ENCODE peak calls at places on chromosomes 13 and 19, in four cellular contexts. O is CD4-positive, alpha-beta T cell; L is lung; F is CD8-positive, alpha-beta T cell. H is an unnamed sample.

GRCh38 chr13:49443327-49443688 is 556 bp downstream of the CAB39L start:
- DNase-seq in L (peak; percentile 29), O (no peak), F (no peak), H (no peak)

GRCh38 chr19:41700381-41701195 is 7.8 kb upstream of the CEACAM5 start:
- DNase-seq in O (no peak), F (no peak), L (no peak), H (no peak)

GRCh38 chr13:24605923-24606372 is 74.3 kb upstream of the ATP12A start:
- DNase-seq in F (peak; percentile 71), O (no peak), L (no peak), H (no peak)

GRCh38 chr19:35166100-35167063 is 11.8 kb downstream of the FXYD5 start:
- DNase-seq in L (no peak), F (no peak), O (no peak), H (no peak)

GRCh38 chr19:33418461-33418860 is 45.0 kb downstream of the CEBPG start:
- DNase-seq in L (no peak), F (no peak), O (no peak), H (no peak)

GRCh38 chr19:52689804-52690394 is 44.9 kb downstream of the ZNF611 start:
- DNase-seq in L (peak; percentile 51), O (peak; percentile 24), F (peak; percentile 59), H (peak; percentile 21)

GRCh38 chr13:44759222-44759721 is 183.1 kb upstream of the TSC22D1 start:
- DNase-seq in L (no peak), F (no peak), O (no peak), H (no peak)

GRCh38 chr19:52237771-52238400 is 31.5 kb upstream of the ZNF766 start:
- DNase-seq in F (peak; percentile 75), O (peak; percentile 54), L (peak; percentile 45), H (peak; percentile 42)

GRCh38 chr19:35944553-35944952 is 8.4 kb downstream of the LRFN3 start:
- DNase-seq in F (no peak), O (no peak), L (no peak), H (no peak)

GRCh38 chr19:29645911-29646310 is 19.4 kb upstream of the PLEKHF1 start:
- DNase-seq in O (no peak), F (no peak), L (no peak), H (peak; percentile 68)

GRCh38 chr19:10363789-10364281 is 16.5 kb downstream of the TYK2 start:
- DNase-seq in F (no peak), O (no peak), L (no peak), H (no peak)

GRCh38 chr19:41882568-41883462 is at the start of gene ARHGEF1:
- DNase-seq in O (peak; percentile 67), F (peak; percentile 85), L (peak; percentile 71), H (peak; percentile 15)

GRCh38 chr13:19862511-19863313 is 737 bp downstream of the ZMYM5 start:
- DNase-seq in F (peak; percentile 69), L (peak; percentile 35), O (peak; percentile 38), H (peak; percentile 7)

GRCh38 chr13:29909975-29910674 is 59.7 kb upstream of the UBL3 start:
- DNase-seq in L (no peak), F (no peak), O (no peak), H (peak; percentile 85)

GRCh38 chr13:110714798-110715394 is 1.4 kb downstream of the ING1 start:
- DNase-seq in F (no peak), O (peak; percentile 46), L (peak; percentile 61), H (no peak)

GRCh38 chr13:39900106-39900750 is 244.8 kb downstream of the COG6 start:
- DNase-seq in F (no peak), O (no peak), L (no peak), H (no peak)

GRCh38 chr19:33448159-33448516 is 73.5 kb downstream of the PEPD start:
- DNase-seq in L (no peak), F (no peak), O (no peak), H (no peak)

GRCh38 chr19:1847684-1848398 is 442 bp downstream of the REXO1 start:
- DNase-seq in L (no peak), O (no peak), F (no peak), H (peak; percentile 34)

GRCh38 chr13:95201814-95202521 is 99.3 kb downstream of the ABCC4 start:
- DNase-seq in L (no peak), F (no peak), O (no peak), H (no peak)

GRCh38 chr13:29688193-29688592 is 92.7 kb upstream of the SLC7A1 start:
- DNase-seq in O (no peak), L (no peak), F (no peak), H (no peak)

GRCh38 chr19:28943651-28944050 is 269.3 kb downstream of the UQCRFS1 start:
- DNase-seq in L (no peak), F (no peak), O (no peak), H (no peak)

GRCh38 chr19:2636897-2637683 is 65.4 kb downstream of the GNG7 start:
- DNase-seq in L (peak; percentile 74), F (peak; percentile 84), O (peak; percentile 76), H (no peak)

GRCh38 chr19:18021121-18021755 is 13.3 kb downstream of the ARRDC2 start:
- DNase-seq in L (peak; percentile 76), F (peak; percentile 79), O (peak; percentile 73), H (peak; percentile 42)

GRCh38 chr13:73365681-73366080 is 306.9 kb downstream of the KLF5 start:
- DNase-seq in O (no peak), L (no peak), F (no peak), H (peak; percentile 84)

GRCh38 chr19:9362905-9363304 is at the start of gene ZNF177:
- DNase-seq in O (no peak), F (no peak), L (no peak), H (no peak)

GRCh38 chr19:12774588-12775555 is at the start of gene HOOK2:
- DNase-seq in F (no peak), O (peak; percentile 38), L (peak; percentile 96), H (peak; percentile 92)

GRCh38 chr19:38565686-38566105 is 52.1 kb downstream of the MAP4K1 start:
- DNase-seq in L (no peak), O (no peak), F (no peak), H (no peak)

GRCh38 chr19:10290876-10291553 is 1.3 kb downstream of the ICAM5 start:
- DNase-seq in L (peak; percentile 83), F (peak; percentile 65), O (peak; percentile 35), H (no peak)

DNA sequence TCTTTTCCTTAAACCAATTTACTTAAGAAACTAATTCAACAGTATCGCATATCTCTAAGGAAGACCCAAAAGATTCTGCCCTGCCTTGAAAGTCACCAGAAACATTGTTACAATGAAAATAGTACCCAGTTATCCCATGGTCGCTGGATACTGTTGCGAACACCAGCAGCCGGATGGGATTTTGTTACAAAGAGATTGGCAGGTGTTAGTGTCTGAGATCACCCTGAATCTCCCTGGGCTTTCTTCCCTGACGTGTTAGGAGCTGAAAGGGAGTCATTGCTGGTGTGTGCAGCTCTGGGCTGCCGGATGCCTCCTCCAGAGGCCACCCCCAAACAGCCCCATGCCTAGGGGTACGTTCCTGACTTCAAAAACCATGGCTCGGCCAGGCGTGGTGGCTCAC is 38.2 kb downstream of the PTPRS start:
- DNase-seq in L (no peak), F (no peak), O (no peak), H (no peak)
- H3K27me3 ChIP-seq in L (no peaks in the 10 kb centered on the region), F (no peaks in the 10 kb centered on the region), O (no peaks in the 10 kb centered on the region), H (peaks cover 4% of the 10 kb centered on the region)

GRCh38 chr19:7925171-7925837 is 631 bp downstream of the CTXN1 start:
- DNase-seq in O (peak; percentile 74), L (peak; percentile 62), F (peak; percentile 84), H (no peak)

GRCh38 chr19:7924651-7925170 is 1.2 kb downstream of the CTXN1 start:
- DNase-seq in L (no peak), F (no peak), O (no peak), H (no peak)

GRCh38 chr19:7927605-7928333 is 1.8 kb upstream of the CTXN1 start:
- DNase-seq in L (no peak), O (no peak), F (no peak), H (no peak)

GRCh38 chr19:7926727-7927604 is 1.0 kb upstream of the CTXN1 start:
- DNase-seq in O (no peak), L (no peak), F (no peak), H (no peak)

DNA sequence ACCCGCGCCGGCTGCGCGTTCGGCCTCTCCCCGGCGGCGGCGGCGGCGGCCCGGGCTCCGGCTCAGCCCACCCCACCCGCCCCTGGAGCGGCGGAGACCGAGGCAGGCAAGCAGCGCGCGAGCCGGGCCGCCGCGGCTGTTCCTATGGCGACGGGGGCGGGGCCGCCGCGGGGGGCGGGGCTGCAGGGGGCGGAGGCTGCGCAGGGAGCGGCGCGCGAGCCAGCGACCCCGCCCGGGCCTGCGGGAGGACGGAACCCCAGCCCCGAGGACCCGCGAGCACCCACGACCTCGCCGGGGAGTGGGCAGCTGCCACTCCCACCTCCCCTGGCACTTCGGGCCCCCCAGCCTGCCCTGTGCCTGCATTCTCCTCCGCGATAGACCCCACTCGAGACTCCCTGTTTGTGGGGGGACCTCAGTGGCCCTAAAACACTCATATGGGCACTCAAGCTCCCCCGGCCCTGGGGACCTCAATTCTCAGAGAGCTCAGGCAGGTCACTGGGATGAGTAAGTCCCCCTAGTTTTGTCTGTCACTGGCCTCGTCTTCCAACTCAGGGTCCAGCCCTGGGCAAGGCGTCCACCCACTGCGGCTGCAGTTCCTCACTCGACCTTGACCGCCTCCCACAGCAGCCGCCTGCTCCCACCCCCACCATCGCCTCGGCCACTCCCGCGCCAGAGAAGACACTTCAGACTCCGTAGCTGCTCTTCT is at the start of gene CTXN1:
- DNase-seq in F (peak; percentile 83), O (peak; percentile 74), L (peak; percentile 66), H (no peak)
- TF ChIP-seq CTCF in F (no peak), O (no peak), L (no peak), H (no peak)

GRCh38 chr19:13873776-13874515 is 3.0 kb upstream of the NANOS3 start:
- DNase-seq in O (no peak), F (no peak), L (no peak), H (no peak)

GRCh38 chr19:13872695-13873389 is 4.1 kb upstream of the NANOS3 start:
- DNase-seq in O (no peak), L (no peak), F (no peak), H (no peak)

GRCh38 chr19:13875824-13876223 is 1.1 kb upstream of the NANOS3 start:
- DNase-seq in F (no peak), O (no peak), L (no peak), H (no peak)

GRCh38 chr19:13869324-13869723 is 7.6 kb upstream of the NANOS3 start:
- DNase-seq in F (no peak), L (no peak), O (no peak), H (no peak)

GRCh38 chr19:13872339-13872694 is 4.6 kb upstream of the NANOS3 start:
- DNase-seq in O (no peak), F (no peak), L (no peak), H (no peak)
- H3K27me3 ChIP-seq in O (peaks cover 3% of the 10 kb centered on the region), F (no peaks in the 10 kb centered on the region), L (no peaks in the 10 kb centered on the region), H (no peaks in the 10 kb centered on the region)

GRCh38 chr19:46347572-46347883 is 641 bp downstream of the PPP5C start:
- DNase-seq in F (no peak), L (no peak), O (no peak), H (no peak)
- TF ChIP-seq CTCF in F (no peak), L (no peak), O (no peak), H (no peak)